ENCODE peak calls at places on chromosomes 5 and 9, in four cellular contexts. T is CD4-positive, alpha-beta memory T cell; Z is neuronal stem cell; F is fibroblast of lung. K is an unnamed sample. For H3K9me3, the result is how much of the 10 kb centered on the place peaks cover.

GRCh38 chr9:90219548-90220118 is 423.0 kb downstream of the DIRAS2 start:
- DNase-seq in F (no peak), T (peak), Z (no peak), K (peak)

GRCh38 chr5:6365977-6366590 is 12.3 kb downstream of the MED10 start:
- DNase-seq in Z (no peak), T (no peak), F (no peak), K (no peak)

GRCh38 chr9:86350006-86350755 is 4.0 kb downstream of the TUT7 start:
- DNase-seq in T (no peak), Z (no peak), F (no peak), K (no peak)

GRCh38 chr5:36688722-36689121 is 82.3 kb downstream of the SLC1A3 start:
- DNase-seq in Z (no peak), F (no peak), T (no peak), K (no peak)

GRCh38 chr5:132433141-132433540 is 57.4 kb downstream of the IRF1 start:
- DNase-seq in F (no peak), T (no peak), Z (no peak), K (no peak)

GRCh38 chr9:114177423-114178064 is 22.2 kb downstream of the COL27A1 start:
- DNase-seq in T (no peak), F (peak), Z (no peak), K (no peak)

GRCh38 chr9:90964101-90965020 is 162.7 kb downstream of the SYK start:
- DNase-seq in T (no peak), F (no peak), Z (no peak), K (no peak)

GRCh38 chr9:108830292-108830691 is 25.5 kb downstream of the ACTL7B start:
- DNase-seq in F (no peak), T (no peak), Z (no peak), K (no peak)

GRCh38 chr9:84845956-84846355 is 176.4 kb downstream of the NTRK2 start:
- DNase-seq in Z (no peak), F (no peak), T (no peak), K (no peak)
- H3K9me3 ChIP-seq in Z (under half), F (under half), T (under half), K (under half)

GRCh38 chr5:4373051-4373450 is 767.1 kb upstream of the ADAMTS16 start:
- DNase-seq in Z (no peak), F (no peak), T (no peak), K (no peak)
- H3K9me3 ChIP-seq in Z (under half), F (under half), T (under half), K (under half)

DNA sequence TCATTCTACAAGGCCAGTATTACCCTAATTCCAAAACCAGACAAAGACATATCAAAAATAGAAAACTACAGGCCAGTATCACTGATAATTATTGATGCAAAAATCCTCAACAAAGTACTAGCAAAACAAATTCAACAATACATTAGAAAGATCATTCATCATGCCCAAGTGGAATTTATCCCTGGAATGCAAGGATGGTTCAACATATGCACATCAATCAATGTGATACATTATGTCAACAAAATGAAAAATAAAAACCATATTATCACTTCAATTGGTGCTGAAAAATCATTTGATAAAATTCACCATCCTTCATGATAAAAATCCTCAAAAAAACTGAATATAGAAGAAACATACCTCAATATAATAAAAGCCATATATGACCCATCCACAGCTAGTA is 115.2 kb upstream of the SLC27A6 start:
- DNase-seq in Z (no peak), T (no peak), F (no peak), K (no peak)
- H3K9me3 ChIP-seq in Z (under half), T (under half), F (under half), K (under half)

DNA sequence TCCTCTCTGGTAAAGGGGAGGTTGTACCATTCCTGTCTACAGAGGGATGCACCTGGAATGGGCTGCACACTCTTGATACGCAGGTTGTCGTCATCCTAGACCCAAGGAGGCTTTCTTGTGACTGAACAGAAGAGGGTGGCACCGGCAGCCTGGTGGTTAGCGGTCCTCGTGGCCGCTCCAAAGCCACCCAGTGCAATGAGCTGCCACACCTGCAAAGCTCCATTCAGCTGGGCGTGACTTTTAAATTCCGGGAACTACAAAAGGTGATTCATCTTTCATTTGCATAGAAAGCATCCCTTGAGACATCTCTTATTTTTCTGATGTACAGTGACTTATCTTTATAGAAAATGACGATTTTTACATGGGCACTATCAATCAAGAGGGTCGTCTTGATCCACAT is 286.1 kb upstream of the IRX1 start:
- DNase-seq in F (no peak), Z (no peak), T (no peak), K (no peak)
- H3K9me3 ChIP-seq in F (under half), Z (under half), T (under half), K (under half)

DNA sequence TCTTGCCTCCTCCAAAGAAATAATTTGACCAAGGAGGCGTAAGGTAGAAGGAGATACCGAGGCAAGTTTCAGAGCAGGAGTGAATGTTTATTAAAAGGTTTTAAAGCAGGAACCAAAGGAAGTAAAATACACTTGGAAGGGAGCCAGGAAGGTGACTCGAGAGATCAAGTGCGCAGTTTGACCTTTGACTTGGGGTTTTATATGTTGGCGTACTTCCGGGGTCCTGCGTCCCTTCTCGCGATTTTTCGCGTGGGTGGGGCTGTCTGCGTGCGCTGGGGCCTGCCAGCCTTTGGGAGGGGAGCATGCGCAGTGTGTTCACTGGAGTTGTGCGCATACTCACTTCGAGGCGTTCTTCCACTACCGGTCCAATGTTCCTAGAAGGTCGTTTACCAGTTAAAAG is 166.0 kb upstream of the IRX2 start:
- DNase-seq in Z (no peak), F (no peak), T (no peak), K (no peak)
- H3K9me3 ChIP-seq in Z (under half), F (under half), T (under half), K (under half)

GRCh38 chr9:135916998-135917397 is 9.7 kb upstream of the CAMSAP1 start:
- DNase-seq in T (no peak), Z (no peak), F (no peak), K (no peak)
- H3K9me3 ChIP-seq in T (under half), Z (half or more), F (under half), K (under half)